ENCODE peak calls at places on chromosomes 7 and 10, in eight cellular contexts. V is HuH-7.5; U is WTC11; K is heart right ventricle; S is activated naive CD4-positive, alpha-beta T cell treated with Interleukin-2 at 50 U/mL for 16 hours; H is stimulated activated CD4-positive, alpha-beta T cell treated with anti-CD3 and anti-CD28 coated beads, TNF-alpha, amount 100 ng/mL, for 1 hour; M is T-helper 1 cell; P is activated CD4-positive, alpha-beta memory T cell treated with anti-CD3 and anti-CD28 coated beads, Interleukin-2, amount 10 ng/mL, durations not matched to agents 7 days and 5 days. J is an unnamed sample.

GRCh38 chr7:52958621-52959140 is 76.8 kb upstream of the POM121L12 start:
- DNase-seq in V (no peak), U (no peak), K (no peak), S (no peak), H (no peak), M (no peak), P (no peak), J (no peak)

GRCh38 chr7:108020585-108020984 is 17.6 kb upstream of the LAMB1 start:
- DNase-seq in V (no peak), U (no peak), K (no peak), S (no peak), H (no peak), M (no peak), P (no peak), J (no peak)

GRCh38 chr10:60384708-60385398 is 4.8 kb downstream of the ANK3 start:
- DNase-seq in V (no peak), U (no peak), K (no peak), S (no peak), H (no peak), M (no peak), P (no peak), J (no peak)

GRCh38 chr7:85262891-85263290 is 76.0 kb upstream of the SEMA3D start:
- DNase-seq in V (no peak), U (no peak), K (no peak), S (no peak), H (no peak), M (no peak), P (no peak), J (no peak)

GRCh38 chr7:151851160-151851751 is 25.7 kb downstream of the PRKAG2 start:
- DNase-seq in V (no peak), U (peak; percentile 4), K (peak; percentile 33), S (peak; percentile 26), H (no peak), M (no peak), P (peak; percentile 33), J (peak; percentile 75)

GRCh38 chr10:122286872-122287271 is 15.8 kb downstream of the BTBD16 start:
- DNase-seq in V (no peak), U (peak; percentile 34), K (no peak), S (no peak), H (no peak), M (no peak), P (no peak), J (no peak)

GRCh38 chr7:29106128-29106988 is 40.0 kb downstream of the CPVL start:
- DNase-seq in V (no peak), U (peak; percentile 34), K (peak; percentile 11), S (no peak), H (no peak), M (no peak), P (peak; percentile 24), J (no peak)

GRCh38 chr10:79403441-79404230 is 41.8 kb downstream of the ZCCHC24 start:
- DNase-seq in V (no peak), U (peak; percentile 37), K (peak; percentile 69), S (no peak), H (no peak), M (no peak), P (no peak), J (peak; percentile 57)

GRCh38 chr7:30159698-30160143 is 24.9 kb downstream of the MTURN start:
- DNase-seq in V (no peak), U (no peak), K (no peak), S (no peak), H (no peak), M (no peak), P (peak; percentile 24), J (peak; percentile 80)

GRCh38 chr7:121313793-121314676 is 14.8 kb upstream of the WNT16 start:
- DNase-seq in V (no peak), U (no peak), K (no peak), S (no peak), H (no peak), M (no peak), P (no peak), J (no peak)

GRCh38 chr10:91434041-91434440 is 23.9 kb downstream of the HECTD2 start:
- DNase-seq in V (no peak), U (no peak), K (no peak), S (no peak), H (no peak), M (no peak), P (no peak), J (no peak)

GRCh38 chr10:122245897-122246296 is 25.2 kb upstream of the BTBD16 start:
- DNase-seq in V (no peak), U (no peak), K (no peak), S (no peak), H (no peak), M (no peak), P (no peak), J (no peak)

GRCh38 chr7:24972991-24973390 is 7.0 kb downstream of the OSBPL3 start:
- DNase-seq in V (no peak), U (no peak), K (no peak), S (no peak), H (no peak), M (no peak), P (no peak), J (no peak)

GRCh38 chr7:64101943-64102655 is 56.9 kb downstream of the ZNF727 start:
- DNase-seq in V (no peak), U (no peak), K (no peak), S (no peak), H (no peak), M (no peak), P (no peak), J (no peak)

GRCh38 chr10:103709341-103709920 is 145.9 kb downstream of the SH3PXD2A start:
- DNase-seq in V (no peak), U (no peak), K (no peak), S (no peak), H (no peak), M (no peak), P (no peak), J (no peak)

GRCh38 chr10:77393821-77394501 is 243.6 kb downstream of the KCNMA1 start:
- DNase-seq in V (no peak), U (no peak), K (no peak), S (no peak), H (no peak), M (no peak), P (no peak), J (no peak)